ENCODE peak calls at places on chromosomes 13 and 19, in five cellular contexts. One of them, this sample, is unnamed. For H3K4me1, the result is how much of the 10 kb centered on the place peaks cover.

GRCh38 chr19:6861683-6862286 is 25.6 kb upstream of the ADGRE1 start:
- DNase-seq in A673: no peak
- DNase-seq in Peyer's patch: no peak
- DNase-seq in esophagus squamous epithelium: no peak
- DNase-seq in CD8-positive, alpha-beta T cell: no peak
- DNase-seq in this sample: no peak

GRCh38 chr19:8615022-8615421 is 4.5 kb upstream of the ADAMTS10 start:
- DNase-seq in esophagus squamous epithelium: no peak
- DNase-seq in Peyer's patch: no peak
- DNase-seq in CD8-positive, alpha-beta T cell: no peak
- DNase-seq in A673: no peak
- DNase-seq in this sample: no peak

GRCh38 chr19:23403581-23404324 is 8.5 kb upstream of the ZNF91 start:
- DNase-seq in CD8-positive, alpha-beta T cell: no peak
- DNase-seq in Peyer's patch: no peak
- DNase-seq in A673: no peak
- DNase-seq in esophagus squamous epithelium: no peak
- DNase-seq in this sample: no peak

GRCh38 chr13:52147225-52147624 is 12.2 kb downstream of the NEK3 start:
- DNase-seq in Peyer's patch: no peak
- DNase-seq in CD8-positive, alpha-beta T cell: no peak
- DNase-seq in esophagus squamous epithelium: no peak
- DNase-seq in A673: no peak
- DNase-seq in this sample: no peak

GRCh38 chr19:16896098-16896912 is 7.5 kb downstream of the F2RL3 start:
- DNase-seq in CD8-positive, alpha-beta T cell: no peak
- DNase-seq in A673: no peak
- DNase-seq in Peyer's patch: no peak
- DNase-seq in esophagus squamous epithelium: no peak
- DNase-seq in this sample: no peak

GRCh38 chr13:75480691-75481175 is 1.2 kb downstream of the TBC1D4 start:
- DNase-seq in CD8-positive, alpha-beta T cell: no peak
- DNase-seq in esophagus squamous epithelium: no peak
- DNase-seq in A673: peak
- DNase-seq in Peyer's patch: no peak
- DNase-seq in this sample: peak

GRCh38 chr19:58277197-58277596 is 1.6 kb upstream of the ZNF8 start:
- DNase-seq in esophagus squamous epithelium: no peak
- DNase-seq in A673: no peak
- DNase-seq in Peyer's patch: no peak
- DNase-seq in CD8-positive, alpha-beta T cell: no peak
- DNase-seq in this sample: no peak

GRCh38 chr19:13012690-13013608 is 17.7 kb downstream of the NFIX start:
- DNase-seq in Peyer's patch: no peak
- DNase-seq in esophagus squamous epithelium: no peak
- DNase-seq in A673: peak
- DNase-seq in CD8-positive, alpha-beta T cell: no peak
- DNase-seq in this sample: no peak

GRCh38 chr13:54433511-54434206 is 1405.0 kb downstream of the OLFM4 start:
- DNase-seq in CD8-positive, alpha-beta T cell: no peak
- DNase-seq in Peyer's patch: no peak
- DNase-seq in esophagus squamous epithelium: no peak
- DNase-seq in A673: no peak
- DNase-seq in this sample: no peak

GRCh38 chr13:72390909-72391308 is 336.5 kb downstream of the MZT1 start:
- DNase-seq in Peyer's patch: no peak
- DNase-seq in CD8-positive, alpha-beta T cell: no peak
- DNase-seq in esophagus squamous epithelium: no peak
- DNase-seq in A673: no peak
- DNase-seq in this sample: no peak

GRCh38 chr19:7863157-7863970 is 10.8 kb downstream of the PRR36 start:
- DNase-seq in Peyer's patch: no peak
- DNase-seq in esophagus squamous epithelium: no peak
- DNase-seq in A673: no peak
- DNase-seq in CD8-positive, alpha-beta T cell: no peak
- DNase-seq in this sample: no peak

GRCh38 chr13:52615134-52615801 is 27.0 kb upstream of the HNRNPA1L2 start:
- DNase-seq in A673: no peak
- DNase-seq in CD8-positive, alpha-beta T cell: no peak
- DNase-seq in Peyer's patch: no peak
- DNase-seq in esophagus squamous epithelium: no peak
- DNase-seq in this sample: no peak

GRCh38 chr13:29758591-29759114 is 91.8 kb downstream of the UBL3 start:
- DNase-seq in A673: no peak
- DNase-seq in Peyer's patch: peak
- DNase-seq in esophagus squamous epithelium: no peak
- DNase-seq in CD8-positive, alpha-beta T cell: peak
- DNase-seq in this sample: no peak

GRCh38 chr19:1251503-1252220 is 3.3 kb downstream of the MIDN start:
- DNase-seq in Peyer's patch: peak
- DNase-seq in esophagus squamous epithelium: peak
- DNase-seq in A673: peak
- DNase-seq in CD8-positive, alpha-beta T cell: peak
- DNase-seq in this sample: no peak

GRCh38 chr13:32142956-32143375 is 111.4 kb downstream of the FRY start:
- DNase-seq in CD8-positive, alpha-beta T cell: no peak
- DNase-seq in Peyer's patch: no peak
- DNase-seq in esophagus squamous epithelium: no peak
- DNase-seq in A673: no peak
- DNase-seq in this sample: peak

GRCh38 chr13:40087021-40088002 is 431.9 kb downstream of the COG6 start:
- DNase-seq in CD8-positive, alpha-beta T cell: no peak
- DNase-seq in A673: no peak
- DNase-seq in Peyer's patch: no peak
- DNase-seq in esophagus squamous epithelium: no peak
- DNase-seq in this sample: no peak

GRCh38 chr13:22077764-22078163 is 406.9 kb downstream of the FGF9 start:
- DNase-seq in A673: no peak
- DNase-seq in CD8-positive, alpha-beta T cell: no peak
- DNase-seq in Peyer's patch: no peak
- DNase-seq in esophagus squamous epithelium: no peak
- DNase-seq in this sample: no peak

GRCh38 chr19:5627395-5627904 is 4.6 kb downstream of the SAFB start:
- DNase-seq in CD8-positive, alpha-beta T cell: no peak
- DNase-seq in A673: peak
- DNase-seq in Peyer's patch: peak
- DNase-seq in esophagus squamous epithelium: no peak
- DNase-seq in this sample: peak

GRCh38 chr19:3360494-3361383 is 5.6 kb upstream of the NFIC start:
- DNase-seq in A673: peak
- DNase-seq in CD8-positive, alpha-beta T cell: peak
- DNase-seq in esophagus squamous epithelium: no peak
- DNase-seq in Peyer's patch: peak
- DNase-seq in this sample: peak
- H3K4me1 ChIP-seq in A673: under half
- H3K4me1 ChIP-seq in CD8-positive, alpha-beta T cell: under half
- H3K4me1 ChIP-seq in esophagus squamous epithelium: under half
- H3K4me1 ChIP-seq in Peyer's patch: under half
- H3K4me1 ChIP-seq in this sample: under half

GRCh38 chr19:29737461-29738000 is 22.5 kb upstream of the C19orf12 start:
- DNase-seq in esophagus squamous epithelium: no peak
- DNase-seq in A673: no peak
- DNase-seq in CD8-positive, alpha-beta T cell: no peak
- DNase-seq in Peyer's patch: no peak
- DNase-seq in this sample: no peak
- H3K4me1 ChIP-seq in esophagus squamous epithelium: under half
- H3K4me1 ChIP-seq in A673: under half
- H3K4me1 ChIP-seq in CD8-positive, alpha-beta T cell: under half
- H3K4me1 ChIP-seq in Peyer's patch: under half
- H3K4me1 ChIP-seq in this sample: under half

DNA sequence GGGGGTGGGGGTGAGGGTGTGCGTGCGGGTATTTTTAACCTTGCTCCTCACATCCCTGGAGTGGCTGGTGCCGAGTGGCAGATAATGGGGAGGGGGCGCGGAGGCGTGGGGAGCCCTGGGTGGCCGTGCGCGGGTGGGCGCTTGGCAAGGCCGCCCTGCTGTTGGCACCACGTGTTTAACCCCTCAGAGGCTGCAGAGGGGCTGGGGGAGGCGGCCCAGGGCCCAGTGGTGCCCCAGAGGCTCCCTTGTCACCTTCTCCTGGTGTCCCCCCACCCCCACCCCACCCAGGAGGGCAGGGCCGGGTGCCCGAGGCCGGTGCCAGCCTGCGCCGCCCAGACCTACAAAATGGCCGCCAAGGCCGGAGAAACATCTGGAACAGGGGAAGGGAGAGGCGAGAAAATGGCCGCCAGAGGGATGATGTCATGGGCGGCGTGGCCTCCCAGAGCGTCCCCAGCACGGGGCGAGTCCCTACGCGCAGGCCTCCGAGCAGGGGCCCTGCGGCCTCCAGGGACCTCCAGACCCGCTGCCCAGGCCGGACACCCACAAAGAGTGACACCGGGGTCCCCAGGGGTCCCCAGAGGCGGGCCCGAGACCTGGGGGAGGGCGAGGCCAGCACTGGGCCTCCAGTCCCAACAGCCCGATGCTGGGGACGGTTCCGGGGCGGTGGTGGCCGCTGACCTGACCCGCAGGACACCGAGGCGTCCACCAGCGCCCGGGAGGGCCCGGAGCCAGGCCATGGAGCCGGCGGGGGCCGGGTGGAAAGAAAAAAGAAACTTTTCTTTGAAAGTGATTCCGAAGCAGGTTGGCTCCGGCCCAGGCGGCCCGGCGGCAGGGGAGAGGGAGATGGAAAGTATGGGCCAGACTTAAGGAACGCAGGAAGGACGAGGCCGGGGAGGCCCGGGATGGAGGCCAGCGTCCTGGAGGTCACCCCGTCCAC is 38.2 kb downstream of the NFIC start:
- DNase-seq in A673: peak
- DNase-seq in CD8-positive, alpha-beta T cell: no peak
- DNase-seq in esophagus squamous epithelium: no peak
- DNase-seq in Peyer's patch: no peak
- DNase-seq in this sample: no peak
- H3K4me1 ChIP-seq in A673: under half
- H3K4me1 ChIP-seq in CD8-positive, alpha-beta T cell: under half
- H3K4me1 ChIP-seq in esophagus squamous epithelium: half or more
- H3K4me1 ChIP-seq in Peyer's patch: under half
- H3K4me1 ChIP-seq in this sample: under half

GRCh38 chr19:53874384-53874995 is 6.8 kb downstream of the MYADM start:
- DNase-seq in CD8-positive, alpha-beta T cell: no peak
- DNase-seq in Peyer's patch: no peak
- DNase-seq in esophagus squamous epithelium: no peak
- DNase-seq in A673: no peak
- DNase-seq in this sample: no peak
- H3K4me1 ChIP-seq in CD8-positive, alpha-beta T cell: half or more
- H3K4me1 ChIP-seq in Peyer's patch: half or more
- H3K4me1 ChIP-seq in esophagus squamous epithelium: under half
- H3K4me1 ChIP-seq in A673: under half
- H3K4me1 ChIP-seq in this sample: under half

GRCh38 chr19:11931513-11931912 is 6.6 kb downstream of the ZNF700 start:
- DNase-seq in esophagus squamous epithelium: no peak
- DNase-seq in Peyer's patch: no peak
- DNase-seq in CD8-positive, alpha-beta T cell: no peak
- DNase-seq in A673: no peak
- DNase-seq in this sample: no peak
- H3K4me1 ChIP-seq in esophagus squamous epithelium: under half
- H3K4me1 ChIP-seq in Peyer's patch: under half
- H3K4me1 ChIP-seq in CD8-positive, alpha-beta T cell: under half
- H3K4me1 ChIP-seq in A673: under half
- H3K4me1 ChIP-seq in this sample: under half

DNA sequence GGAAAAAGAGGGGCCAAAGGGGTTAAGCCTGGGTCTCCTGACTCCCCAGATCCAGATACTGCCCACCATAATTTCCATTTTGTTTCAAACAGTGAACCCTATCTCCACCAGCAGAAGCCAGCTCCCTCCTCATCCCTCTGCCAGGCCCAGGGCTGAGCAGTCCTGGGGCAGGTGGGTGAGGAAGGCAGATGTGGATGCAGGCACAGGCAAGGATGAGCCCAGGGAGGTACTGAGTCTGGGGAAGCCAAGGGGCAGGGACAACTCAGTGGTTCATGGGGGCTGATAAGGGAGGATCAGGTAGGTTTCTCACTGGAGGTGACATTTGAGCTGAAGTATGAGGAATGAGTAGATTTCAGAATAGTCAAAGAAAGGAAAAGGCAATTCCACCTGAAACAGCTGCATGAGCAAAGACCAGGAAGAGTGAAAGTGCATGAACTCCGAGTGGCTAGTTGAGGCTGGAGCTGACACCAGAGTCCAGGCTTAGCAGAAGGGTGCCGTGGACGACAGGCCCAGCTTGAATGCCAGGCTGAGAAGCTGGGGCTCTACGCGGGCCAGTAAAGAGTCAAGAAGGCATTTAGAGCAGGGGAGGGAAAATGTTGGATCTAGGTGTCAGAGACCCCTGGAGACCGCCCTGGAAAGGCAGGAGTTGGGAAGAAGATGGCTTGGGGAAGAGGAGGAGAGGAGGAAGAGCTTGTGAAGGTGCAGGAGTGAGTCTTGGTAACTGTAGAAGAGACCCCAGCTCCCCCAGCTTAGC is 10.3 kb downstream of the CIC start:
- DNase-seq in A673: no peak
- DNase-seq in CD8-positive, alpha-beta T cell: no peak
- DNase-seq in Peyer's patch: no peak
- DNase-seq in esophagus squamous epithelium: no peak
- DNase-seq in this sample: no peak
- H3K4me1 ChIP-seq in A673: under half
- H3K4me1 ChIP-seq in CD8-positive, alpha-beta T cell: half or more
- H3K4me1 ChIP-seq in Peyer's patch: half or more
- H3K4me1 ChIP-seq in esophagus squamous epithelium: half or more
- H3K4me1 ChIP-seq in this sample: under half

GRCh38 chr13:95275322-95276118 is 25.7 kb downstream of the ABCC4 start:
- DNase-seq in A673: peak
- DNase-seq in esophagus squamous epithelium: no peak
- DNase-seq in Peyer's patch: no peak
- DNase-seq in CD8-positive, alpha-beta T cell: no peak
- DNase-seq in this sample: peak
- H3K4me1 ChIP-seq in A673: under half
- H3K4me1 ChIP-seq in esophagus squamous epithelium: under half
- H3K4me1 ChIP-seq in Peyer's patch: under half
- H3K4me1 ChIP-seq in CD8-positive, alpha-beta T cell: under half
- H3K4me1 ChIP-seq in this sample: under half

This sample was measured in HAP-1.